ENCODE peak calls at places on chromosome 21, in six cellular contexts. F is HFF-Myc; M is GM13976; B is AG08395; Q is left cardiac atrium; N is activated CD8-positive, alpha-beta T cell treated with anti-CD3 and anti-CD28 coated beads for 36 hours. E is an unnamed sample.

GRCh38 chr21:41611441-41611840 is 103.5 kb upstream of the TMPRSS2 start:
- DNase-seq in F (no peak), Q (no peak), M (no peak), N (no peak), B (no peak), E (no peak)

GRCh38 chr21:38646213-38646837 is 148.0 kb upstream of the ERG start:
- DNase-seq in N (peak), M (no peak), F (no peak), Q (no peak), B (peak), E (peak)

GRCh38 chr21:43301424-43302355 is 125.2 kb downstream of the SIK1 start:
- DNase-seq in Q (peak), B (no peak), N (no peak), M (no peak), F (no peak), E (no peak)

GRCh38 chr21:46295177-46295711 is 9.1 kb downstream of the YBEY start:
- DNase-seq in M (no peak), B (no peak), N (peak), Q (peak), F (peak), E (no peak)

GRCh38 chr21:38699048-38699447 is 106.7 kb upstream of the ETS2 start:
- DNase-seq in M (no peak), Q (no peak), F (no peak), B (no peak), N (peak), E (no peak)

GRCh38 chr21:34344584-34344983 is 19.2 kb upstream of the KCNE2 start:
- DNase-seq in N (no peak), B (no peak), Q (no peak), F (no peak), M (no peak), E (no peak)

GRCh38 chr21:37452222-37452621 is 85.6 kb downstream of the DYRK1A start:
- DNase-seq in F (peak), B (peak), M (no peak), Q (no peak), N (no peak), E (peak)

GRCh38 chr21:36909901-36910561 is 56.4 kb downstream of the HLCS start:
- DNase-seq in M (no peak), B (peak), F (peak), Q (no peak), N (no peak), E (peak)

GRCh38 chr21:40845621-40846020 is 1.3 kb downstream of the DSCAM start:
- DNase-seq in F (no peak), N (no peak), Q (no peak), B (no peak), M (no peak), E (peak)

GRCh38 chr21:36716836-36717235 is 17.9 kb downstream of the SIM2 start:
- DNase-seq in Q (no peak), M (no peak), F (no peak), B (no peak), N (no peak), E (no peak)

GRCh38 chr21:46199436-46200373 is 15.4 kb upstream of the SPATC1L start:
- DNase-seq in M (no peak), F (no peak), B (no peak), Q (no peak), N (no peak), E (no peak)

GRCh38 chr21:34183331-34183928 is 110.1 kb downstream of the MRPS6 start:
- DNase-seq in M (no peak), Q (no peak), N (no peak), B (no peak), F (no peak), E (no peak)

GRCh38 chr21:31205412-31205811 is 138.6 kb downstream of the TIAM1 start:
- DNase-seq in N (no peak), F (no peak), M (no peak), Q (no peak), B (no peak), E (no peak)